ENCODE peak calls at places on chromosomes 6 and 20, in five cellular contexts. D, G, H, P and M are unnamed samples.

GRCh38 chr20:40477805-40478204 is 211.2 kb downstream of the MAFB start:
- DNase-seq in P (no peak), G (no peak), D (no peak), H (no peak), M (no peak)

GRCh38 chr6:85673198-85674139 is 30.8 kb upstream of the SYNCRIP start:
- DNase-seq in D (no peak), H (peak), G (no peak), P (no peak), M (no peak)

GRCh38 chr6:147248859-147249258 is 44.6 kb downstream of the STXBP5 start:
- DNase-seq in D (no peak), P (no peak), H (no peak), G (no peak), M (no peak)

GRCh38 chr6:16909599-16910360 is 148.5 kb upstream of the ATXN1 start:
- DNase-seq in H (no peak), D (no peak), G (no peak), P (no peak), M (no peak)

GRCh38 chr6:104969785-104970581 is 13.1 kb downstream of the LIN28B start:
- DNase-seq in D (no peak), H (no peak), G (no peak), P (no peak), M (no peak)

GRCh38 chr6:170134077-170135040 is 156.5 kb downstream of the DLL1 start:
- DNase-seq in G (no peak), H (no peak), P (no peak), D (no peak), M (no peak)

GRCh38 chr20:50305636-50306477 is 115.2 kb downstream of the CEBPB start:
- DNase-seq in G (peak), H (no peak), P (no peak), D (no peak), M (no peak)

GRCh38 chr20:35837577-35838195 is 65.9 kb downstream of the PHF20 start:
- DNase-seq in P (no peak), G (no peak), D (no peak), H (no peak), M (no peak)

GRCh38 chr6:3159805-3160781 is 2.7 kb upstream of the TUBB2A start:
- DNase-seq in G (no peak), P (peak), D (no peak), H (no peak), M (no peak)

GRCh38 chr20:54339093-54339492 is 131.2 kb downstream of the PFDN4 start:
- DNase-seq in H (no peak), P (no peak), G (no peak), D (no peak), M (no peak)

GRCh38 chr6:82738773-82739172 is 326.9 kb downstream of the UBE3D start:
- DNase-seq in G (no peak), H (no peak), D (no peak), P (no peak), M (no peak)

GRCh38 chr20:35602851-35603495 is 12.7 kb upstream of the SPAG4 start:
- DNase-seq in G (no peak), H (no peak), D (no peak), P (no peak), M (no peak)

GRCh38 chr6:34243901-34244884 is 4.6 kb downstream of the SMIM29 start:
- DNase-seq in D (no peak), P (peak), H (no peak), G (peak), M (no peak)

GRCh38 chr20:3777726-3778629 is 3.3 kb downstream of the SPEF1 start:
- DNase-seq in P (no peak), D (no peak), G (peak), H (no peak), M (no peak)

GRCh38 chr6:87968435-87969278 is 79.0 kb upstream of the SPACA1 start:
- DNase-seq in P (no peak), G (peak), H (no peak), D (no peak), M (no peak)

GRCh38 chr20:23148721-23149570 is 62.8 kb upstream of the CD93 start:
- DNase-seq in G (no peak), P (no peak), D (no peak), H (no peak), M (no peak)

GRCh38 chr6:167893416-167893815 is 66.7 kb downstream of the AFDN start:
- DNase-seq in H (no peak), G (no peak), D (no peak), P (peak), M (no peak)

GRCh38 chr20:14401479-14402138 is 64.2 kb upstream of the FLRT3 start:
- DNase-seq in H (no peak), P (no peak), D (no peak), G (peak), M (no peak)

GRCh38 chr6:92577077-92577719 is 842.2 kb downstream of the EPHA7 start:
- DNase-seq in H (no peak), D (no peak), G (no peak), P (no peak), M (no peak)

GRCh38 chr20:20457392-20458126 is 89.7 kb downstream of the INSM1 start:
- DNase-seq in G (no peak), D (no peak), P (no peak), H (no peak), M (no peak)

GRCh38 chr20:59604770-59605665 is 678 bp downstream of the PHACTR3 start:
- DNase-seq in D (no peak), G (peak), P (no peak), H (no peak), M (no peak)

GRCh38 chr20:56422131-56422823 is 10.2 kb downstream of the CASS4 start:
- DNase-seq in P (peak), G (no peak), D (no peak), H (no peak), M (no peak)

GRCh38 chr6:35780719-35781118 is at the start of gene CLPSL1:
- DNase-seq in G (no peak), H (no peak), P (no peak), D (no peak), M (no peak)

GRCh38 chr6:105646391-105646867 is 243.5 kb upstream of the PREP start:
- DNase-seq in H (no peak), P (no peak), G (no peak), D (peak), M (no peak)

GRCh38 chr6:26607434-26608230 is 10.9 kb downstream of the ABT1 start:
- DNase-seq in H (no peak), P (peak), D (no peak), G (peak), M (peak)

GRCh38 chr6:158908596-158908995 is 89.4 kb upstream of the EZR start:
- DNase-seq in H (no peak), G (no peak), D (no peak), P (no peak), M (no peak)

DNA sequence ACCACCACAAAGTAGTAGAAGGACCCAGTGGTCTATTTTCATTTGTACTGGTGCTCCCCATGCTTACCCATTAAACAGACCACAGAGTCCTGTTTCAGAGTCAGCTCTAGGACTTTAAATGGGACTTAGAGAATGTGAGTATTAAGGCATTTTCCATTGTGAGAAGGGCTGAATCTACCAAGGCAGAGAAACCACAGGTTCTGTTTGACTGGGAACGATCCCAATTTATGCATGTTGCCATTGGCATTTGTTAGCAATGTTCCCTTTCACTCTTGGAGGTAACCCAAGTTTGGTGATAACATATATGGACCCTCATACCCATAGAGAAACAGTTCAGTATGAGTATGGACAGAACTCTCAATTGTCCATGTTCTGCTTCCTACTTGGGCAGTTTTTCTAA is 672.8 kb downstream of the KIF16B start:
- DNase-seq in H (no peak), G (no peak), P (no peak), D (no peak), M (no peak)
- TF ChIP-seq REST in H (no peak), G (no peak), P (no peak), D (no peak), M (no peak)

DNA sequence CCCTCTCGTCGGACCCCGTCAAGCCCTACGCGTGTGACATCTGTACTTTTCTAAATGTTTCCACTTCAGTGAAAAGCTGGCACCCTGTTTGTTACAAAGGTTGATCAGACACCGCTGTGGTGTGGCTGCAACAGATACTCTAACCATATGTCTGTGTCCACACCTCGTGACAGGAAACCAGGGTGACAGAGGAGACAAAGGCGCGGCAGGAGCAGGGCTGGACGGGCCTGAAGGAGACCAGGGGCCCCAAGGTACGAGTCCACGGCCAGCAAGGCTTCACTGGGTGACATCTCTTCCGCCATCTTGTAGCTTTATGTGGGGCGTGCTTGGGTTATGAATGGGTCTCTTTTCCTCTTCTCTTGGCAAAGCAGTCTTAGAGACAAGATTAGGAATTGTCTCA is 21.7 kb downstream of the COL9A3 start:
- DNase-seq in D (no peak), G (peak), P (no peak), H (peak), M (no peak)
- TF ChIP-seq REST in D (no peak), G (no peak), P (no peak), H (no peak), M (no peak)

GRCh38 chr20:32978009-32978335 is 26.3 kb downstream of the SUN5 start:
- DNase-seq in P (no peak), H (no peak), G (no peak), D (no peak), M (no peak)

GRCh38 chr20:32982617-32983458 is 21.4 kb downstream of the SUN5 start:
- DNase-seq in G (peak), P (no peak), H (no peak), D (no peak), M (no peak)

GRCh38 chr20:32979201-32979998 is 24.8 kb downstream of the SUN5 start:
- DNase-seq in H (no peak), P (no peak), D (no peak), G (no peak), M (no peak)

GRCh38 chr20:32980990-32981389 is 23.2 kb downstream of the SUN5 start:
- DNase-seq in D (no peak), H (no peak), P (no peak), G (no peak), M (no peak)

DNA sequence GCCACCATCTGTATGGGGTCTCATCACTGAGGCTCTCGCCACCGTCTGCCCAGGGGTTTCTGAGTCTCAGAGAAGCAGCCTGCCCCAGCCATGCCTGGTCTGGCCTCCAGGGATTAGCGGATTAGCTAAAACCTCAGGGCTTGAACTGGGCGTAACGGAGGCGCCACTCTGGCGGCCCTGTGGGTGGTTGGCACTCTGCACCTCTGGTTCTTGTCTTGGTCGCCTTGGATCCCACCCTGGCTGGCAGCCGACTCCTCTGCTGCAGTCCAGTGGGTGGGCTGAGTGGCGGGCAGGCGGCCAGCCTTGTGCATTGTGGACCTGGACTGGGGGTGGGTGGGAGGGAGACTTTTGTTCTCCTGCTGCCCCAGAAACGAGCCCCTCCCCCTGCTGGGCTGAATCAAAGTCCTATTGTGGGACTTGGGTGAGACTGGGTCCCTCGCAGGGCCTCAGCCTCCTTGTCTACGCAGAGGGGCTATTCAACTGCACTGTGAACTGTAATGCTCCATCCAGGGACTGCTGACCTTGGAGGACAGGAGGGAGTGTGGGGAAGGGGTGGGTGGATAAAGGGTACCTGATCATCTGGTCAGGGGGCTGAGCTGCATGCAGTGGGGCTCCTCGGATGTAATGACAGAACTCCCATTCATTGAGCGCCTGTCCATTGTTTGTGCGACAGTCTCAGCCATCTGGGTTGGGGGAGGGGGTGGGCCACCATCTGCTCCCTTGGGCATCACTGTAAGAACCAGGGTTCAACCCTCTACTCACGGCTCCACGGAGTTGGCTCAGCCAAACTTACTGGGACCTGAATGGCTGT is 23.9 kb downstream of the SUN5 start:
- DNase-seq in D (no peak), G (no peak), H (no peak), P (no peak), M (no peak)
- TF ChIP-seq REST in D (no peak), G (no peak), H (no peak), P (no peak), M (no peak)

DNA sequence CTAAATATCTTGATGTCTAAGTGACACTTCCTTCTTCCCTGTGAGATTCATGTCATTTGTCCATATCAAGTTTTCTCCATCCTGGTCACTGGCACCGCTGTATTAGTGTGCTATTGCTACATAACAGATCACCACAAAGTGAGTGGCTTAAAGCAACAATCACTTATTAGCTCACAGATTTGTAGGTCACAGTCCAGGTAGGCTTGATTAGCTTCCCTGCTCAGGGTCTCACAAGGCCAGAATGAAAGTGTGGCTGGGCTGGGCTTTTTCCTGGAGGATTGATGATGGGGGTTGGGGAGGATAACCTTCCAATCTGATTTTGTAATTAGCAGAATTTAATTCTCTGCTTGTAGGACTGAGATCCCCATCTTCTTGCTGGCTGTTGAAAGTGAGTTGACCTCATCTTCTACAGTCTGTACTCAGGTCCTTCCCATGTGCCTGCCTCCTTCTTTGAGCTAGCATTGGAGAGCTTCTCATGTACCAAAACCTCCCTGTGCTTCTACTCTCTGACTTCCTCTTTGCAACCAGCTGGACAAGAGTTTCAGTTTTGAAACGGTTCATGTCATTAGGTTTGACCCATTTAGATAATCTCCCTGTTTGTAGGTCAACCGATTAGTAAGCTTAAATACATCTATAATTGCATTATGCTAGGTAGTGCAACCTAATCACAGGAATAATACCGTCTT is 152.4 kb upstream of the MAN1A1 start:
- DNase-seq in P (no peak), G (no peak), D (peak), H (no peak), M (no peak)
- TF ChIP-seq REST in P (no peak), G (no peak), D (no peak), H (no peak), M (no peak)

GRCh38 chr20:38343798-38344701 is 2.2 kb upstream of the LBP start:
- DNase-seq in P (no peak), D (no peak), H (no peak), G (no peak), M (no peak)
- TF ChIP-seq REST in P (no peak), D (no peak), H (no peak), G (no peak), M (no peak)

GRCh38 chr6:96811670-96812069 is 25.6 kb downstream of the GPR63 start:
- DNase-seq in H (no peak), D (no peak), G (no peak), P (no peak), M (no peak)

GRCh38 chr6:96814581-96814980 is 22.7 kb downstream of the GPR63 start:
- DNase-seq in G (no peak), D (no peak), H (no peak), P (no peak), M (no peak)

GRCh38 chr6:96809119-96809518 is 28.2 kb downstream of the GPR63 start:
- DNase-seq in P (no peak), H (no peak), G (no peak), D (no peak), M (no peak)

GRCh38 chr6:96811136-96811535 is 26.1 kb downstream of the GPR63 start:
- DNase-seq in G (no peak), P (no peak), D (no peak), H (no peak), M (no peak)

DNA sequence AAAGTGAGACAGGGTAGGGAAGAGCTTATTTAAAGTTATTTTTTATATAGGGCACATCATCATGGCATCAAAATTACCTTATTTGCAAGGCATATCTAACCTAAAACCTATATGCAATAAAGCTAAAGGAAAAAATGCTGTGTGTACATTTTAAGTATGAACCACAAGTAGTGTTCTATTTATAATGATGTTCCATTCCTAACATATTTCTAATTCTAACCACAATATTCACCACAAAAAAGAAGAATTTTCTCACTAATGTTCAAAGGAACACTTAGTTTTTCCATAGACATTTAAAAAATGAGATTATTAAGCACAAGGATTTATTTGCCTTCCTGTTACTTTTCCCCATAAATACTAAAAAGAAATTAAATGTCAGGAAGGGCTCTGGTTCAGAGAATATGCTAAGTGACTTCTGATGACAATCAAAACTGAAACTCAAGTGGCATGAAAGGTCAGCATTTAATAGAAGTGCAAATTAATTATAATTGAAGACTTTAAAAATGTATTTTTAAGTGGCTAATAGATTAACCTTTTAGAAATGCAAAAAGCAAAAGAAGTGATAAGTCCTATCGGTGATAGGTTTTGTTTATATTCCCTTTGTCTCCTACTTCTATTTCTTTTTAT is 25.1 kb downstream of the GPR63 start:
- DNase-seq in H (no peak), G (no peak), D (no peak), P (no peak), M (no peak)
- TF ChIP-seq REST in H (no peak), G (no peak), D (no peak), P (no peak), M (no peak)

DNA sequence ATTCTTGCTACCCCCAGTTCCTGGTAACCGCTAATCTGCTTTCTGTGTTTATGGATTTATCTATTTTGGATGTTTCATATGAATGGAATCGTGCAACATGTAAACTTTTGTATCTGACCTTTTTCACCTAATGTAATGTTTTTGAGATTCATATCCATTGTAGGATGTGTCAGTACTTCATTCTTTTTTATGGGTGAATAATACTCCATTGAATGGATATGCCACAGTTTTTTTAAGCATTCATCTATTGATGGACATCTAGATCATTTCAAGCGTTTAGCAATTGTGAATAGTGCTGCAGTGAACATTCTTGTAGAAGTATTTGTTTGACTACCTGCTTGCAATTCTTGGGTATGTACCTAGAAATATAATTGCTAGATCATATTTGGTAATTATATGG is 13.0 kb downstream of the KDM1B start:
- DNase-seq in P (no peak), D (no peak), H (no peak), G (no peak), M (no peak)
- TF ChIP-seq REST in P (no peak), D (no peak), H (no peak), G (no peak), M (no peak)

GRCh38 chr6:134937426-134937825 is 12.5 kb downstream of the ALDH8A1 start:
- DNase-seq in H (no peak), G (no peak), P (no peak), D (no peak), M (no peak)

GRCh38 chr6:134935076-134935475 is 14.8 kb downstream of the ALDH8A1 start:
- DNase-seq in G (no peak), H (no peak), P (no peak), D (no peak), M (no peak)

GRCh38 chr6:134936927-134937326 is 13.0 kb downstream of the ALDH8A1 start:
- DNase-seq in H (no peak), G (no peak), D (no peak), P (no peak), M (no peak)

GRCh38 chr6:134936476-134936875 is 13.4 kb downstream of the ALDH8A1 start:
- DNase-seq in G (no peak), D (no peak), H (no peak), P (no peak), M (no peak)

GRCh38 chr6:134938896-134939295 is 11.0 kb downstream of the ALDH8A1 start:
- DNase-seq in H (no peak), P (no peak), D (peak), G (no peak), M (no peak)
- TF ChIP-seq REST in H (no peak), P (no peak), D (no peak), G (no peak), M (no peak)